ENCODE peak calls at places on chromosomes 2 and 18, in four cellular contexts. One of them, this sample, is unnamed.

GRCh38 chr2:237042101-237042500 is 43.6 kb upstream of the COPS8 start:
- DNase-seq in AG09319: no peak
- DNase-seq in right lobe of liver: no peak
- DNase-seq in endothelial cell: no peak
- DNase-seq in this sample: no peak

GRCh38 chr2:144438722-144439508 is 81.0 kb downstream of the ZEB2 start:
- DNase-seq in AG09319: no peak
- DNase-seq in right lobe of liver: no peak
- DNase-seq in endothelial cell: no peak
- DNase-seq in this sample: no peak

GRCh38 chr2:241030333-241030680 is 31.9 kb downstream of the SNED1 start:
- DNase-seq in AG09319: no peak
- DNase-seq in right lobe of liver: no peak
- DNase-seq in endothelial cell: no peak
- DNase-seq in this sample: no peak

GRCh38 chr2:61926921-61927477 is 21.5 kb downstream of the COMMD1 start:
- DNase-seq in AG09319: no peak
- DNase-seq in right lobe of liver: no peak
- DNase-seq in endothelial cell: no peak
- DNase-seq in this sample: no peak

GRCh38 chr18:59446012-59446411 is 86.9 kb upstream of the LMAN1 start:
- DNase-seq in AG09319: no peak
- DNase-seq in right lobe of liver: no peak
- DNase-seq in endothelial cell: peak; percentile 38
- DNase-seq in this sample: no peak

GRCh38 chr2:28691774-28692281 is 59.8 kb upstream of the PPP1CB start:
- DNase-seq in AG09319: no peak
- DNase-seq in right lobe of liver: no peak
- DNase-seq in endothelial cell: peak; percentile 45
- DNase-seq in this sample: no peak

GRCh38 chr2:232309592-232309991 is 69.0 kb upstream of the ALPP start:
- DNase-seq in AG09319: no peak
- DNase-seq in right lobe of liver: no peak
- DNase-seq in endothelial cell: no peak
- DNase-seq in this sample: no peak

GRCh38 chr2:74935883-74936483 is 22.5 kb upstream of the POLE4 start:
- DNase-seq in AG09319: no peak
- DNase-seq in right lobe of liver: no peak
- DNase-seq in endothelial cell: no peak
- DNase-seq in this sample: no peak

GRCh38 chr2:158199928-158200650 is 98.4 kb downstream of the UPP2 start:
- DNase-seq in AG09319: no peak
- DNase-seq in right lobe of liver: no peak
- DNase-seq in endothelial cell: no peak
- DNase-seq in this sample: no peak

GRCh38 chr2:237235383-237236095 is 149.8 kb downstream of the COPS8 start:
- DNase-seq in AG09319: no peak
- DNase-seq in right lobe of liver: peak; percentile 84
- DNase-seq in endothelial cell: no peak
- DNase-seq in this sample: no peak

DNA sequence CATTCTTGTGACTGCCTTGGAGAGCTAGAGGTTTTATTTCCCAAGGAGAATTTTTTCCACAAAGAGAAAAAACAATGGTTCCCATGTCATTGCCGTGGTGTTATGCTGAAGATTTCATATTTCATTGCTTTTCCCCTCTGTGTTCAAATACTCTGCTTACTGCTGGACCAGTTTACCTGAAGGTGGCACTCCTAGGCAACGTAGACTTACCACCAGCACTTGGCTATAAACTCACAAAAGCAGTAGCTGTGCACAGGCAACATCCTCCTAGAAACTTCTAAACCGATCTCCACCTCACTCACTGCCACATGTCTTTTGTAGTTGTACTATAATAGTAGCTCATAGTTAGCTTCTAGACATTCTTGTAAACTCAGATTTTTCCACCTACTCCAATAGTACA is 1319.7 kb upstream of the CRIM1 start:
- DNase-seq in AG09319: no peak
- DNase-seq in right lobe of liver: no peak
- DNase-seq in endothelial cell: no peak
- DNase-seq in this sample: no peak
- TF ChIP-seq CTCF in AG09319: no peak
- TF ChIP-seq CTCF in right lobe of liver: no peak
- TF ChIP-seq CTCF in endothelial cell: no peak
- TF ChIP-seq CTCF in this sample: no peak

GRCh38 chr2:25294573-25295462 is 46.9 kb downstream of the DNMT3A start:
- DNase-seq in AG09319: no peak
- DNase-seq in right lobe of liver: peak; percentile 67
- DNase-seq in endothelial cell: peak; percentile 64
- DNase-seq in this sample: peak; percentile 85
- TF ChIP-seq CTCF in AG09319: no peak
- TF ChIP-seq CTCF in right lobe of liver: no peak
- TF ChIP-seq CTCF in endothelial cell: no peak
- TF ChIP-seq CTCF in this sample: no peak

GRCh38 chr18:13799396-13799795 is 24.6 kb upstream of the MC5R start:
- DNase-seq in AG09319: no peak
- DNase-seq in right lobe of liver: no peak
- DNase-seq in endothelial cell: no peak
- DNase-seq in this sample: no peak

GRCh38 chr18:13797157-13797611 is 26.8 kb upstream of the MC5R start:
- DNase-seq in AG09319: no peak
- DNase-seq in right lobe of liver: no peak
- DNase-seq in endothelial cell: no peak
- DNase-seq in this sample: no peak

GRCh38 chr18:13801260-13801601 is 22.7 kb upstream of the MC5R start:
- DNase-seq in AG09319: no peak
- DNase-seq in right lobe of liver: no peak
- DNase-seq in endothelial cell: no peak
- DNase-seq in this sample: no peak

GRCh38 chr18:13804305-13804704 is 19.6 kb upstream of the MC5R start:
- DNase-seq in AG09319: no peak
- DNase-seq in right lobe of liver: no peak
- DNase-seq in endothelial cell: no peak
- DNase-seq in this sample: no peak

DNA sequence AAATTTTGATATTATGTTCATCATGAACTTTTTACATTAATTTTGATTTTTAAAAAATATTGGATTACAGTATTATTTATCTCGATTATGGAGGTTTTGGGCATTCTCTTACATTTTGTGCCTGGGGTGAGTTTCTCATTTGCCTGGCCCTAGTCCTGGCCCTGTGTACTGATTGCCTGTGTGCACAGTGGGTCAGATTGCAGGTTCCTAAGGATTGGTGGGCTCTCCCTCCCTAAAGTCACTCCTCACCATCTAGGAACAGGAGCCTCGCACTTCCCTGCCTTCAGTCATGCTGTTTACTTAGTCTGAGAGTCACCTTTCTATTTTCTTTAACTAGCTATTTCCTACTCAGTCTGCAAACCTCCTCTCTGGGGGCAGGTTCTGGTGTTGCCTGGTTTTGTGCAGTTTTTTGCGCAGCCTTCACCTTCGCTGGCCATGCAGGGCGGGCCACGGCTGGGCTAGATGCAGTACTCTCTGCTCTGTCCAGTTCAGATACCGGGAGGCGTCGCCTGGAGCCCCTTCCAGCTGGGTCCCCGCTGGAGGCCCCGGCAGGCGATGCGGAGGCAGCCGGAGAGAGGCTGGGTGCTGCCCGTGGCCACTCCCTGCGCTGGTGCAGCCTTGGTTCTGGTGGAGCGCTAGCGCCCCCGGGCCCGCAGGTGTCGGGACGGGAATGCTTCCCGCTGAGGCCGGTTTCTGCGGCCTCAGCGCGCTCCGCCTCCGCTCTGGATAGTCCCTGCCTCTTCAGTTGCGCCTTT is 23.3 kb upstream of the MC5R start:
- DNase-seq in AG09319: no peak
- DNase-seq in right lobe of liver: peak; percentile 85
- DNase-seq in endothelial cell: peak; percentile 79
- DNase-seq in this sample: peak; percentile 58
- TF ChIP-seq CTCF in AG09319: peak; percentile 24
- TF ChIP-seq CTCF in right lobe of liver: peak; percentile 60
- TF ChIP-seq CTCF in endothelial cell: no peak
- TF ChIP-seq CTCF in this sample: peak; percentile 9

GRCh38 chr2:26555246-26556133 is 77.6 kb upstream of the OTOF start:
- DNase-seq in AG09319: no peak
- DNase-seq in right lobe of liver: peak; percentile 3
- DNase-seq in endothelial cell: no peak
- DNase-seq in this sample: no peak
- TF ChIP-seq CTCF in AG09319: no peak
- TF ChIP-seq CTCF in right lobe of liver: no peak
- TF ChIP-seq CTCF in endothelial cell: no peak
- TF ChIP-seq CTCF in this sample: no peak

GRCh38 chr18:46405832-46406538 is 251.0 kb downstream of the LOXHD1 start:
- DNase-seq in AG09319: no peak
- DNase-seq in right lobe of liver: no peak
- DNase-seq in endothelial cell: no peak
- DNase-seq in this sample: no peak

GRCh38 chr18:46411191-46411590 is 245.8 kb downstream of the LOXHD1 start:
- DNase-seq in AG09319: no peak
- DNase-seq in right lobe of liver: no peak
- DNase-seq in endothelial cell: no peak
- DNase-seq in this sample: no peak

GRCh38 chr18:46406539-46406932 is 250.5 kb downstream of the LOXHD1 start:
- DNase-seq in AG09319: no peak
- DNase-seq in right lobe of liver: no peak
- DNase-seq in endothelial cell: no peak
- DNase-seq in this sample: no peak

GRCh38 chr18:46407471-46408166 is 249.4 kb downstream of the LOXHD1 start:
- DNase-seq in AG09319: no peak
- DNase-seq in right lobe of liver: no peak
- DNase-seq in endothelial cell: no peak
- DNase-seq in this sample: no peak

GRCh38 chr18:46408334-46408987 is 248.6 kb downstream of the LOXHD1 start:
- DNase-seq in AG09319: no peak
- DNase-seq in right lobe of liver: no peak
- DNase-seq in endothelial cell: peak; percentile 34
- DNase-seq in this sample: no peak
- TF ChIP-seq CTCF in AG09319: no peak
- TF ChIP-seq CTCF in right lobe of liver: peak; percentile 14
- TF ChIP-seq CTCF in endothelial cell: peak; percentile 44
- TF ChIP-seq CTCF in this sample: no peak

GRCh38 chr2:136168605-136169210 is 50.8 kb upstream of the CXCR4 start:
- DNase-seq in AG09319: no peak
- DNase-seq in right lobe of liver: no peak
- DNase-seq in endothelial cell: peak; percentile 16
- DNase-seq in this sample: no peak

GRCh38 chr2:136164377-136164776 is 46.4 kb upstream of the CXCR4 start:
- DNase-seq in AG09319: no peak
- DNase-seq in right lobe of liver: no peak
- DNase-seq in endothelial cell: no peak
- DNase-seq in this sample: no peak

GRCh38 chr2:136171223-136171622 is 53.3 kb upstream of the CXCR4 start:
- DNase-seq in AG09319: no peak
- DNase-seq in right lobe of liver: no peak
- DNase-seq in endothelial cell: no peak
- DNase-seq in this sample: no peak

GRCh38 chr2:136173126-136173525 is 55.2 kb upstream of the CXCR4 start:
- DNase-seq in AG09319: no peak
- DNase-seq in right lobe of liver: no peak
- DNase-seq in endothelial cell: no peak
- DNase-seq in this sample: no peak

GRCh38 chr2:136167721-136168470 is 49.9 kb upstream of the CXCR4 start:
- DNase-seq in AG09319: no peak
- DNase-seq in right lobe of liver: no peak
- DNase-seq in endothelial cell: no peak
- DNase-seq in this sample: no peak
- TF ChIP-seq CTCF in AG09319: no peak
- TF ChIP-seq CTCF in right lobe of liver: no peak
- TF ChIP-seq CTCF in endothelial cell: no peak
- TF ChIP-seq CTCF in this sample: no peak

GRCh38 chr18:39835303-39836030 is 2119.6 kb upstream of the PIK3C3 start:
- DNase-seq in AG09319: no peak
- DNase-seq in right lobe of liver: no peak
- DNase-seq in endothelial cell: no peak
- DNase-seq in this sample: no peak
- TF ChIP-seq CTCF in AG09319: no peak
- TF ChIP-seq CTCF in right lobe of liver: no peak
- TF ChIP-seq CTCF in endothelial cell: no peak
- TF ChIP-seq CTCF in this sample: no peak

This sample was measured in GM20000.